ENCODE peak calls at places on chromosomes 5 and 9, in six cellular contexts. One of them, this sample, is unnamed.

GRCh38 chr9:134127065-134127580 is 8.8 kb upstream of the WDR5 start:
- DNase-seq in ELR: no peak
- DNase-seq in globus pallidus: no peak
- DNase-seq in AG09309: no peak
- DNase-seq in body of pancreas: no peak
- DNase-seq in HEK293T: no peak
- DNase-seq in this sample: no peak

GRCh38 chr5:58042933-58043606 is 416.8 kb downstream of the PLK2 start:
- DNase-seq in ELR: no peak
- DNase-seq in globus pallidus: no peak
- DNase-seq in AG09309: no peak
- DNase-seq in body of pancreas: no peak
- DNase-seq in HEK293T: no peak
- DNase-seq in this sample: no peak

GRCh38 chr5:180673371-180674252 is 24.2 kb upstream of the FLT4 start:
- DNase-seq in ELR: no peak
- DNase-seq in globus pallidus: no peak
- DNase-seq in AG09309: no peak
- DNase-seq in body of pancreas: no peak
- DNase-seq in HEK293T: no peak
- DNase-seq in this sample: no peak

GRCh38 chr9:68970150-68970549 is 43.8 kb downstream of the PRKACG start:
- DNase-seq in ELR: no peak
- DNase-seq in globus pallidus: no peak
- DNase-seq in AG09309: no peak
- DNase-seq in body of pancreas: no peak
- DNase-seq in HEK293T: no peak
- DNase-seq in this sample: no peak

GRCh38 chr5:71810023-71810422 is 90.9 kb downstream of the CARTPT start:
- DNase-seq in ELR: no peak
- DNase-seq in globus pallidus: no peak
- DNase-seq in AG09309: no peak
- DNase-seq in body of pancreas: no peak
- DNase-seq in HEK293T: no peak
- DNase-seq in this sample: no peak

GRCh38 chr5:95870105-95870672 is 47.7 kb upstream of the GLRX start:
- DNase-seq in ELR: peak
- DNase-seq in globus pallidus: no peak
- DNase-seq in AG09309: no peak
- DNase-seq in body of pancreas: no peak
- DNase-seq in HEK293T: no peak
- DNase-seq in this sample: no peak

GRCh38 chr9:115367780-115368179 is 249.8 kb upstream of the TNC start:
- DNase-seq in ELR: peak
- DNase-seq in globus pallidus: no peak
- DNase-seq in AG09309: no peak
- DNase-seq in body of pancreas: no peak
- DNase-seq in HEK293T: no peak
- DNase-seq in this sample: no peak

GRCh38 chr5:1152156-1152555 is 40.3 kb upstream of the SLC12A7 start:
- DNase-seq in ELR: no peak
- DNase-seq in globus pallidus: no peak
- DNase-seq in AG09309: no peak
- DNase-seq in body of pancreas: no peak
- DNase-seq in HEK293T: no peak
- DNase-seq in this sample: no peak

GRCh38 chr5:125696762-125697161 is 726.4 kb upstream of the GRAMD2B start:
- DNase-seq in ELR: peak
- DNase-seq in globus pallidus: no peak
- DNase-seq in AG09309: peak
- DNase-seq in body of pancreas: peak
- DNase-seq in HEK293T: no peak
- DNase-seq in this sample: no peak

GRCh38 chr5:119860463-119860862 is 231.1 kb downstream of the FAM170A start:
- DNase-seq in ELR: no peak
- DNase-seq in globus pallidus: no peak
- DNase-seq in AG09309: no peak
- DNase-seq in body of pancreas: no peak
- DNase-seq in HEK293T: no peak
- DNase-seq in this sample: no peak

GRCh38 chr5:122101636-122102285 is 23.7 kb upstream of the LOX start:
- DNase-seq in ELR: peak
- DNase-seq in globus pallidus: no peak
- DNase-seq in AG09309: no peak
- DNase-seq in body of pancreas: no peak
- DNase-seq in HEK293T: peak
- DNase-seq in this sample: peak

GRCh38 chr9:128893354-128893753 is 11.4 kb downstream of the LRRC8A start:
- DNase-seq in ELR: no peak
- DNase-seq in globus pallidus: no peak
- DNase-seq in AG09309: no peak
- DNase-seq in body of pancreas: no peak
- DNase-seq in HEK293T: no peak
- DNase-seq in this sample: no peak

GRCh38 chr9:98862936-98863335 is 55.5 kb downstream of the GALNT12 start:
- DNase-seq in ELR: no peak
- DNase-seq in globus pallidus: no peak
- DNase-seq in AG09309: no peak
- DNase-seq in body of pancreas: no peak
- DNase-seq in HEK293T: no peak
- DNase-seq in this sample: no peak

GRCh38 chr9:5617749-5618148 is 11.2 kb upstream of the RIC1 start:
- DNase-seq in ELR: no peak
- DNase-seq in globus pallidus: peak
- DNase-seq in AG09309: no peak
- DNase-seq in body of pancreas: no peak
- DNase-seq in HEK293T: no peak
- DNase-seq in this sample: no peak

GRCh38 chr9:136372561-136373299 is 739 bp downstream of the CARD9 start:
- DNase-seq in ELR: peak
- DNase-seq in globus pallidus: no peak
- DNase-seq in AG09309: no peak
- DNase-seq in body of pancreas: peak
- DNase-seq in HEK293T: no peak
- DNase-seq in this sample: peak

GRCh38 chr5:6713274-6714181 is at the start of gene TENT4A:
- DNase-seq in ELR: peak
- DNase-seq in globus pallidus: peak
- DNase-seq in AG09309: no peak
- DNase-seq in body of pancreas: peak
- DNase-seq in HEK293T: no peak
- DNase-seq in this sample: peak

GRCh38 chr9:18721267-18722079 is 247.5 kb downstream of the ADAMTSL1 start:
- DNase-seq in ELR: no peak
- DNase-seq in globus pallidus: no peak
- DNase-seq in AG09309: no peak
- DNase-seq in body of pancreas: peak
- DNase-seq in HEK293T: no peak
- DNase-seq in this sample: no peak

GRCh38 chr9:129624947-129625346 is 1.0 kb upstream of the NTMT1 start:
- DNase-seq in ELR: peak
- DNase-seq in globus pallidus: no peak
- DNase-seq in AG09309: no peak
- DNase-seq in body of pancreas: no peak
- DNase-seq in HEK293T: no peak
- DNase-seq in this sample: no peak

GRCh38 chr9:99044827-99045226 is 60.1 kb upstream of the TGFBR1 start:
- DNase-seq in ELR: peak
- DNase-seq in globus pallidus: no peak
- DNase-seq in AG09309: no peak
- DNase-seq in body of pancreas: no peak
- DNase-seq in HEK293T: no peak
- DNase-seq in this sample: no peak

This sample was measured in Caco-2.